ENCODE peak calls at places on chromosomes 1 and 21, in seven cellular contexts. D is A549, X is SK-N-SH, E is esophagus muscularis mucosa, C is ovary, O is sigmoid colon, P is HepG2. R is an unnamed sample. For H3K4me1, the result is how much of the 10 kb centered on the place peaks cover.

GRCh38 chr1:150268342-150268705 is 492 bp downstream of the APH1A start:
- DNase-seq in D (peak), X (peak), E (no peak), C (peak), O (peak), P (no peak), R (peak)

GRCh38 chr1:181095763-181096184 is 7.3 kb downstream of the IER5 start:
- DNase-seq in D (no peak), X (no peak), E (no peak), C (no peak), O (no peak), P (no peak), R (no peak)

GRCh38 chr21:33403128-33403785 is at the start of gene IFNGR2:
- DNase-seq in D (no peak), X (peak), E (no peak), C (peak), O (peak), P (no peak), R (peak)

GRCh38 chr1:25033828-25034451 is 103.9 kb upstream of the RUNX3 start:
- DNase-seq in D (no peak), X (no peak), E (no peak), C (no peak), O (no peak), P (no peak), R (peak)

GRCh38 chr1:244837597-244838258 is 2.3 kb downstream of the COX20 start:
- DNase-seq in D (peak), X (no peak), E (no peak), C (no peak), O (no peak), P (peak), R (no peak)

GRCh38 chr1:1431845-1432565 is 3.5 kb upstream of the VWA1 start:
- DNase-seq in D (no peak), X (peak), E (no peak), C (peak), O (peak), P (peak), R (peak)

GRCh38 chr21:26449161-26449560 is 123.9 kb downstream of the CYYR1 start:
- DNase-seq in D (no peak), X (no peak), E (no peak), C (no peak), O (no peak), P (no peak), R (no peak)

GRCh38 chr1:218377143-218377660 is 32.1 kb downstream of the TGFB2 start:
- DNase-seq in D (peak), X (no peak), E (no peak), C (no peak), O (no peak), P (peak), R (no peak)

GRCh38 chr1:178450871-178451270 is 45.9 kb downstream of the CLEC20A start:
- DNase-seq in D (no peak), X (no peak), E (no peak), C (no peak), O (no peak), P (no peak), R (no peak)

GRCh38 chr1:167128261-167129227 is 34.7 kb downstream of the STYXL2 start:
- DNase-seq in D (no peak), X (no peak), E (peak), C (no peak), O (no peak), P (no peak), R (no peak)

GRCh38 chr1:19204665-19205266 is 5.3 kb downstream of the UBR4 start:
- DNase-seq in D (no peak), X (no peak), E (no peak), C (no peak), O (no peak), P (no peak), R (no peak)

GRCh38 chr21:26965567-26966359 is 1.1 kb downstream of the ADAMTS5 start:
- DNase-seq in D (no peak), X (peak), E (no peak), C (peak), O (peak), P (no peak), R (peak)

GRCh38 chr21:45447821-45448220 is 42.9 kb downstream of the COL18A1 start:
- DNase-seq in D (no peak), X (no peak), E (no peak), C (no peak), O (no peak), P (no peak), R (no peak)

GRCh38 chr1:96968582-96969378 is 247.2 kb downstream of the PTBP2 start:
- DNase-seq in D (no peak), X (no peak), E (no peak), C (no peak), O (no peak), P (no peak), R (no peak)

GRCh38 chr21:28959367-28960099 is 33.1 kb downstream of the LTN1 start:
- DNase-seq in D (peak), X (no peak), E (no peak), C (no peak), O (no peak), P (peak), R (no peak)

GRCh38 chr1:21687081-21687529 is 17.9 kb upstream of the RAP1GAP start:
- DNase-seq in D (no peak), X (no peak), E (no peak), C (no peak), O (no peak), P (no peak), R (no peak)

GRCh38 chr21:8989883-8990325 is 1531.5 kb upstream of the TPTE start:
- DNase-seq in D (peak), X (no peak), E (no peak), C (no peak), O (no peak), P (peak), R (no peak)

GRCh38 chr1:154609398-154610380 is 1.7 kb upstream of the ADAR start:
- DNase-seq in D (no peak), X (no peak), E (no peak), C (no peak), O (no peak), P (no peak), R (no peak)

GRCh38 chr1:18486195-18486594 is 5.5 kb downstream of the KLHDC7A start:
- DNase-seq in D (no peak), X (peak), E (no peak), C (no peak), O (no peak), P (peak), R (no peak)

GRCh38 chr1:100463809-100464424 is 74.0 kb upstream of the GPR88 start:
- DNase-seq in D (peak), X (peak), E (no peak), C (peak), O (peak), P (peak), R (peak)

GRCh38 chr1:155254714-155255242 is 505 bp downstream of the ENTREP3 start:
- DNase-seq in D (no peak), X (peak), E (no peak), C (peak), O (peak), P (no peak), R (no peak)

GRCh38 chr1:94661431-94661830 is 119.9 kb upstream of the F3 start:
- DNase-seq in D (no peak), X (no peak), E (no peak), C (no peak), O (no peak), P (no peak), R (no peak)

DNA sequence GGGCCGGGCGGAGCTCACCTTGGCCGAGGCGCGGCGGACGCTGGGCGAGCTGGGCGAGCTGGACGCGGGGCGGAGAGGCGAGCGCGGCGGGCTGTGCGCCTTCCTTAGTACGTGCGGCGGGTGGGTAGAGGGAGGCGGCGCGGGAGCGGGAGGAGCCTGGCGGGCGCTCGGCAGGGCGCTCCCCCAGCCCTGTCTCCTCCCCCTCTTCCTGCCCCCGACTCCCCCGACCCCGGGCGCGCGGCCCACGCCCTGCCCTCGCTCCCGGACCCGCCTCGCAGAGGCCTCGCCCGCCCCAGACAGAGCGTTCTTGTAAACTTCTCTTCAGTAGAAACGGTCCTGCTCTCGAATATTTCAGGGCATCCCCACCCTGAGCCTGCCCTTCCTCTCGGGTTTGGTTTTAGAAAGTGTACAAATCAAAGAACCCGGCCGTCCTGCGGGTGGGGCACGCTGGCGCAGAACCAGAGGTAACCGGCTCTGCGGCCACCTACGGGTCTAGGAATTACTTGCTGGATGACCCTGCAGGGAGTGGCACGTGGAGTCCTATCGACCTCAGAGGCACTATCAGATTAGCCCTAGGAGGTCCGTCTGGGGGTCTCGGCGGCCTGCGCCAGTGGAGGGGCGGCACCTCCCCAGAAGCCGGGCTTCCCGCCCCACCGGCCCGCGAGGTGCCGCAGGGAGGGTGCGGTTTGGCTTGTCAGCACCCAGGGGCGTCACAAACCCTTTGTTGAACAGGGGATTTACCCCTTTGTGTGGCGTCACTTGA is at the start of gene S100A10:
- DNase-seq in D (peak), X (peak), E (peak), C (peak), O (peak), P (peak), R (peak)
- H3K4me1 ChIP-seq in D (half or more), X (under half), E (under half), C (under half), O (under half), P (half or more), R (half or more)

GRCh38 chr1:15799004-15799867 is 8.2 kb downstream of the UQCRHL start:
- DNase-seq in D (peak), X (no peak), E (no peak), C (peak), O (peak), P (peak), R (peak)
- TF ChIP-seq EP300 in D (peak), X (no peak), E (peak), C (no peak), O (peak), P (no peak), R (peak)

DNA sequence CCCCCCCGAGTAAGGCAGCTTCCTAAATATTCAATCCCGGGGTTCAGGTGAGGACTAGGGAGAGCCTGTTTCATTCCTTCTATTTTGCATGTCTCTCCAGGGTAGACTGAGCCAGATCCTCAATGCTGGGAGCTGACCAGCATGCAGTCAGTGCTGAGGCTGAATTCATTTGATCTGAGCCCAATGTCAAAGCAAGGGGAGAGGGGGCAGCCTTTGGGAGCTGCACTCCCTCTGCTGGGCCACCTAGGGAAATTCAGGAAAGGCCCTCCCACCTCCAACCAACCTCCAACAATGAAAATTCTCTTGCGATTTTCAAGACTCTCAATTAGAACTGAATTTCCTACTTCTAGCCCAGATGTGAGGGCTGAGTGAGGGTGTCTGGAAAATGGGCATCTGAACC is 371.2 kb downstream of the NPHP4 start:
- DNase-seq in D (peak), X (peak), E (peak), C (no peak), O (no peak), P (peak), R (no peak)
- TF ChIP-seq CTCF in D (peak), X (no peak), E (peak), C (no peak), O (no peak), P (peak), R (peak)

DNA sequence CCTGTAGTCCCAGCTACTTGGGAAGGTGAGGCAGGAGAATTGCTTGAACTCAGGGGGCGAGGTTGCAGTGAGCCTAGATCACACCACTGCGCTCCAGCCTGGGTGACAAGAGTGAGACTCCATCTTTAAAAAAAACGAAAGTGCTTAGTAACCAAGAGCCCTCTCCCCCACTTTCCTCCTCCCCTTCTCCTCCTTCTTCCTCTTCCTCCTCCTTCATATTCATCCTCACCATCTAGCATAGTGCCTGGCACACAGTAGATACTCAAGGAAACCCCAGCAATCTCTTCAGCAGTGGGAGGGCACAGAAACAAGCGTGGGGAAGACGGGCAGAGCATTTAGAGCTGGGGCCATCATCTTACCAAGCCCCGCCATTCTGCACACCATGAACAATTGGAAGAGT is 119.4 kb upstream of the SLC45A1 start:
- DNase-seq in D (no peak), X (no peak), E (no peak), C (no peak), O (no peak), P (no peak), R (no peak)
- H3K4me1 ChIP-seq in D (half or more), X (under half), E (under half), C (under half), O (under half), P (half or more), R (under half)

GRCh38 chr1:102627145-102627544 is 481.2 kb downstream of the COL11A1 start:
- DNase-seq in D (no peak), X (no peak), E (no peak), C (no peak), O (no peak), P (no peak), R (no peak)

GRCh38 chr1:102630041-102630440 is 478.3 kb downstream of the COL11A1 start:
- DNase-seq in D (no peak), X (no peak), E (no peak), C (no peak), O (no peak), P (no peak), R (no peak)

GRCh38 chr1:102628008-102628736 is 480.1 kb downstream of the COL11A1 start:
- DNase-seq in D (peak), X (peak), E (no peak), C (no peak), O (no peak), P (peak), R (no peak)
- TF ChIP-seq EP300 in D (no peak), X (no peak), E (no peak), C (no peak), O (no peak), P (no peak), R (no peak)